ENCODE peak calls at places on chromosome 6, in nine cellular contexts. Y is AG04450, S is fibroblast of pulmonary artery, O is HL-60, F is fibroblast of the aortic adventitia, H is thyroid gland, X is cardiac fibroblast, Z is bronchial epithelial cell, G is left lung. W is an unnamed sample.

GRCh38 chr6:129236110-129236509 is 353.2 kb downstream of the LAMA2 start:
- DNase-seq in Y (no peak), S (no peak), O (no peak), F (peak; percentile 18), H (no peak), X (no peak), Z (no peak), G (no peak), W (no peak)

GRCh38 chr6:149031545-149032317 is 284.9 kb downstream of the UST start:
- DNase-seq in Y (peak; percentile 77), S (peak; percentile 88), O (no peak), F (peak; percentile 86), H (no peak), X (peak; percentile 89), Z (peak; percentile 43), G (no peak), W (no peak)

GRCh38 chr6:160128879-160129516 is 7.4 kb downstream of the SLC22A1 start:
- DNase-seq in Y (no peak), S (no peak), O (no peak), F (no peak), H (no peak), X (no peak), Z (no peak), G (no peak), W (no peak)

GRCh38 chr6:31624070-31624469 is 3.6 kb downstream of the PRRC2A start:
- DNase-seq in Y (no peak), S (no peak), O (no peak), F (no peak), H (no peak), X (no peak), Z (no peak), G (no peak), W (no peak)

GRCh38 chr6:41682497-41682961 is 44.3 kb downstream of the MDFI start:
- DNase-seq in Y (no peak), S (no peak), O (no peak), F (no peak), H (no peak), X (no peak), Z (no peak), G (no peak), W (no peak)

GRCh38 chr6:147448775-147449174 is 59.7 kb upstream of the SAMD5 start:
- DNase-seq in Y (no peak), S (no peak), O (no peak), F (no peak), H (no peak), X (no peak), Z (no peak), G (no peak), W (no peak)

GRCh38 chr6:21869085-21869771 is 275.7 kb downstream of the SOX4 start:
- DNase-seq in Y (no peak), S (no peak), O (no peak), F (no peak), H (no peak), X (no peak), Z (peak; percentile 96), G (no peak), W (no peak)

GRCh38 chr6:54935739-54936138 is 89.2 kb downstream of the FAM83B start:
- DNase-seq in Y (peak; percentile 13), S (peak; percentile 27), O (no peak), F (peak; percentile 28), H (no peak), X (peak; percentile 3), Z (peak; percentile 99), G (no peak), W (no peak)

GRCh38 chr6:11853678-11854417 is 75.2 kb upstream of the ADTRP start:
- DNase-seq in Y (no peak), S (no peak), O (peak; percentile 39), F (peak; percentile 47), H (no peak), X (no peak), Z (no peak), G (no peak), W (no peak)

GRCh38 chr6:94089915-94090314 is 670.6 kb upstream of the EPHA7 start:
- DNase-seq in Y (no peak), S (no peak), O (no peak), F (no peak), H (no peak), X (no peak), Z (no peak), G (no peak), W (no peak)

GRCh38 chr6:27237089-27237723 is 10.3 kb upstream of the PRSS16 start:
- DNase-seq in Y (no peak), S (peak; percentile 44), O (peak; percentile 33), F (peak; percentile 56), H (no peak), X (peak; percentile 47), Z (peak; percentile 74), G (no peak), W (peak; percentile 74)

DNA sequence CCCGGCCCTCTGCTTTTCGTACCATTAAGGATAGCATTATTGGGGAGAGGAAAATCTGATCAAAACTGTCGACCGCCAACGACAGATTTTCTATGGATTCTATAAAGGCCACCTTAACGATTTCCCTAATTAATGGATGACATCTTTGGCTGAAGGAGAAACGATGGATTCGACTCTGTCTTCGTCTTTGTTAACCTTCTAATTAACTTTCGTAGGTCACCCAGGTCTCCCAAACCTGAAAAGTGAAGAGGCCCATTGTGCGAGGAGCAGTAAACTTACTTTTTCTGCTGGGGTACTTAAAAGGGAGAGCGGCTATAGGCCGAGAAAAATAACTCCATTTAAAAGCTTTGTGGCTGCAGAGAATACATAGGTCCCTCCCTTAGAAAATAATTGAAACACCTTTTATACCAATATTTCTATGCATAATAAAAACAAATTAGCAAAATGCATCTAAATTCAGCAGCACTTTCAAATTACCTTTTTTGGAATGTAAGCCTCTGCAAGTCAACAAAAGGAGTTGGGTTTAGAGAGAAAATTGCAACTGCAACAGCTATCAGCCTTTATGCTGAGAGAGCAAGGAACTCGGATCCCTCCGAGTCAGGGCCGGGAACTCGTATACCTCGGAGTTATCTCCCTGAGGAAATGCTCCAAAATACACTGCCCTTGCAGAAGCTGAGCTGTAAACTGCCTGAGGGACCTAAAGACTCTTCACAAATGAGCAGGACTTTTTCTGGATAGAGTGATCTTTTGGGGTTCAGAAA is 31.4 kb upstream of the NR2E1 start:
- DNase-seq in Y (no peak), S (no peak), O (no peak), F (no peak), H (no peak), X (no peak), Z (no peak), G (no peak), W (no peak)
- H3K4me3 ChIP-seq in Y (peak overlapping the region; percentile 50), S (peak overlapping the region; percentile 36), O (no peak overlapping the region), F (no peak overlapping the region), H (no peak overlapping the region), X (peak overlapping the region; percentile 39), Z (peak overlapping the region; percentile 47), G (peak overlapping the region; percentile 24), W (peak overlapping the region; percentile 53)

DNA sequence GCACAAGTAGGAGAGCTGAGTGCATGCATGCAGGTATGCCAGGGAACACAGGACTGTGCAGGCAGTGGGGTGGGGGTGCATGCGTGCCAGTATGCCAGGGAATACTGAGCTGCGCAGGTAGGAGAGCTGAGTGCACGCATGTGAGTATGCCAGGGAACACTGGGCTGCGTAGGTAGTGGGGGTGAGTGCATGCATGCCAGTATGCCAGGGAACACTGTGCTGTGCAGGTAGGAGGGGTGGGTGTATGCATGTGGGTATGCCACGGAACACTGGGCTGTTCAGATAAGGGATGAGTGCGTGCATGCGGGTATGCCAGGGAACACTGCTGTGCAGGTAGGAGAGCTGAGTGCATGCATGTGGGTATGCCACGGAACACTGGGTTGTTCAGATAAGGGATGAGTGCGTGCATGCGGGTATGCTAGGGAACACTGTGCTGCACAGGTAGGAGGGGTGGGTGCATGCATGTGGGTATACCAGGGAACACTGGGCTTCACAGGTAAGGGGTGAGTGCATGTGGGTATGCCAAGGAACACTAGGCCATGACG is 77.4 kb downstream of the LRFN2 start:
- DNase-seq in Y (no peak), S (no peak), O (no peak), F (no peak), H (no peak), X (no peak), Z (no peak), G (no peak), W (no peak)
- TF ChIP-seq CTCF in Y (no peak), S (no peak), O (no peak), F (no peak), H (no peak), X (no peak), Z (no peak), G (no peak), W (no peak)

GRCh38 chr6:101716810-101717209 is 323.3 kb downstream of the GRIK2 start:
- DNase-seq in Y (no peak), S (no peak), O (no peak), F (no peak), H (no peak), X (no peak), Z (no peak), G (no peak), W (no peak)

GRCh38 chr6:101722991-101723579 is 329.6 kb downstream of the GRIK2 start:
- DNase-seq in Y (peak; percentile 88), S (peak; percentile 95), O (no peak), F (peak; percentile 98), H (no peak), X (peak; percentile 88), Z (peak; percentile 91), G (no peak), W (no peak)

GRCh38 chr6:101728388-101728787 is 334.9 kb downstream of the GRIK2 start:
- DNase-seq in Y (no peak), S (no peak), O (no peak), F (no peak), H (no peak), X (no peak), Z (no peak), G (no peak), W (peak; percentile 40)

DNA sequence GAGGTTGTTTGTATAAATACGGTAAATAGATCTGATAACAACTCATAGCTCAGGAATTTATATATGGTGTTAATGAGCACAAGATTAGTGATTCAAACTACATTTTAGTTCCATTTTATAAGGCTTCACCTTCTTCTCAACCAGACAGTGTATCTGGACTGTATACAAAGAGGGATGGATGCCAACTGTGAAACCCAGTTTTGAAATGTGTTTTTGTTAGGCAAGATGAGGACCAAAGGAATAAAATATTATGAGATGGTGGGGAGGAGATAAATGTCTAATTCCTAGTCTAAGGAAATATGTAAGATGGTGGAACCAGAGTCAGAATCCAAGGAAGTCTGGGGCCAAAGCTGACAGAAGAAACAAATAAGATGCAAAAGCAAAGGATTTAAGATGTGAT is 329.0 kb downstream of the GRIK2 start:
- DNase-seq in Y (no peak), S (peak; percentile 54), O (no peak), F (peak; percentile 59), H (no peak), X (peak; percentile 54), Z (peak; percentile 8), G (no peak), W (no peak)
- H3K4me3 ChIP-seq in Y (no peak overlapping the region), S (no peak overlapping the region), O (no peak overlapping the region), F (no peak overlapping the region), H (no peak overlapping the region), X (no peak overlapping the region), Z (no peak overlapping the region), G (no peak overlapping the region), W (no peak overlapping the region)

DNA sequence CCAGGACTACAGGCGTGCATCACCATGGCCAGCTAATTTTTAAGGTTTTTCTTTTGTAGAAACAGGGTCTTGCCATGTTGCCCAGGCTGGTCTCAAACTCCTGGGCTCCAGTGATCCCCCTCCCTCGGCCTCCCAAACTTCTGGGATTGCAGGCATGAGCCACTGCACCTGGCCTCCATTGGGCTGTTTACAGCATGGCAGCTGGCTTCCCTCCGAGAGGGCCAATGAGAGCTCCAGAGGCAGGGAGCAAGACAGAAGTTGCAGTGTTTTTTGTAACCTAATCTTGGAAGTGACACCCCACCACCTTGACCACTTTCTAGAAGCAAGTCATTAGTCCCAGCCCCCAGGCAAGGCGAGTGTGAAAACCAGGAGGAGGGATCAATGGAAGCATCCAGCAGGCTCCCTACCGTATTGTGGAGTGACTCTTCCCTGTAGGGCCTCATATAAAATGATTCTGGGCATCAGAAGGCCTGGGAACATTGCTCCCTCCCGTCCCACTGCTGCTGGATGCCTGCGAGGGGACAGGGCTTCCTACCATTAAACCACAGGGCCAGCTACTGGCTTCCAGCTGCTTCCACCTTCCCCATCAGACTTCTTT is 144.4 kb downstream of the ZDHHC14 start:
- DNase-seq in Y (no peak), S (no peak), O (no peak), F (no peak), H (no peak), X (no peak), Z (no peak), G (no peak), W (no peak)
- TF ChIP-seq CTCF in Y (no peak), S (no peak), O (no peak), F (no peak), H (no peak), X (no peak), Z (no peak), G (no peak), W (no peak)

W was measured in BE2C.